ENCODE peak calls at places on chromosomes 3 and 15, in eight cellular contexts. One of them, this sample, is unnamed.

GRCh38 chr3:146214493-146214892 is 36.4 kb downstream of the PLSCR4 start:
- DNase-seq in lower leg skin: no peak
- DNase-seq in GOT3: no peak
- DNase-seq in left cardiac atrium: no peak
- DNase-seq in DMS153: no peak
- DNase-seq in astrocyte of the spinal cord: no peak
- DNase-seq in GM10248: no peak
- DNase-seq in NCI-H510A treated with DMSO at 0.1 percent for 48 hours: no peak
- DNase-seq in this sample: no peak

GRCh38 chr15:68304611-68305337 is 27.2 kb downstream of the FEM1B start:
- DNase-seq in lower leg skin: no peak
- DNase-seq in GOT3: no peak
- DNase-seq in left cardiac atrium: no peak
- DNase-seq in DMS153: no peak
- DNase-seq in astrocyte of the spinal cord: no peak
- DNase-seq in GM10248: no peak
- DNase-seq in NCI-H510A treated with DMSO at 0.1 percent for 48 hours: peak
- DNase-seq in this sample: no peak

GRCh38 chr3:129039271-129040038 is 21.1 kb upstream of the GP9 start:
- DNase-seq in lower leg skin: no peak
- DNase-seq in GOT3: no peak
- DNase-seq in left cardiac atrium: no peak
- DNase-seq in DMS153: peak
- DNase-seq in astrocyte of the spinal cord: no peak
- DNase-seq in GM10248: no peak
- DNase-seq in NCI-H510A treated with DMSO at 0.1 percent for 48 hours: peak
- DNase-seq in this sample: no peak

GRCh38 chr3:132220986-132221385 is 96.2 kb upstream of the ACP3 start:
- DNase-seq in lower leg skin: no peak
- DNase-seq in GOT3: no peak
- DNase-seq in left cardiac atrium: no peak
- DNase-seq in DMS153: no peak
- DNase-seq in astrocyte of the spinal cord: no peak
- DNase-seq in GM10248: no peak
- DNase-seq in NCI-H510A treated with DMSO at 0.1 percent for 48 hours: no peak
- DNase-seq in this sample: no peak

GRCh38 chr3:120678331-120678845 is 3.7 kb downstream of the HGD start:
- DNase-seq in lower leg skin: no peak
- DNase-seq in GOT3: no peak
- DNase-seq in left cardiac atrium: peak
- DNase-seq in DMS153: no peak
- DNase-seq in astrocyte of the spinal cord: peak
- DNase-seq in GM10248: peak
- DNase-seq in NCI-H510A treated with DMSO at 0.1 percent for 48 hours: no peak
- DNase-seq in this sample: peak

GRCh38 chr3:56969851-56970250 is 90.6 kb upstream of the SPATA12 start:
- DNase-seq in lower leg skin: no peak
- DNase-seq in GOT3: no peak
- DNase-seq in left cardiac atrium: no peak
- DNase-seq in DMS153: no peak
- DNase-seq in astrocyte of the spinal cord: no peak
- DNase-seq in GM10248: no peak
- DNase-seq in NCI-H510A treated with DMSO at 0.1 percent for 48 hours: no peak
- DNase-seq in this sample: peak

GRCh38 chr3:14346191-14346590 is 56.2 kb upstream of the SLC6A6 start:
- DNase-seq in lower leg skin: no peak
- DNase-seq in GOT3: no peak
- DNase-seq in left cardiac atrium: no peak
- DNase-seq in DMS153: no peak
- DNase-seq in astrocyte of the spinal cord: no peak
- DNase-seq in GM10248: no peak
- DNase-seq in NCI-H510A treated with DMSO at 0.1 percent for 48 hours: no peak
- DNase-seq in this sample: no peak

GRCh38 chr3:13659221-13659969 is 110.5 kb downstream of the FBLN2 start:
- DNase-seq in lower leg skin: no peak
- DNase-seq in GOT3: no peak
- DNase-seq in left cardiac atrium: no peak
- DNase-seq in DMS153: no peak
- DNase-seq in astrocyte of the spinal cord: no peak
- DNase-seq in GM10248: no peak
- DNase-seq in NCI-H510A treated with DMSO at 0.1 percent for 48 hours: no peak
- DNase-seq in this sample: no peak

GRCh38 chr15:72797338-72797689 is 13.8 kb upstream of the ADPGK start:
- DNase-seq in lower leg skin: no peak
- DNase-seq in GOT3: no peak
- DNase-seq in left cardiac atrium: no peak
- DNase-seq in DMS153: no peak
- DNase-seq in astrocyte of the spinal cord: no peak
- DNase-seq in GM10248: no peak
- DNase-seq in NCI-H510A treated with DMSO at 0.1 percent for 48 hours: no peak
- DNase-seq in this sample: no peak

GRCh38 chr15:101328001-101328400 is 33.0 kb upstream of the SNRPA1 start:
- DNase-seq in lower leg skin: no peak
- DNase-seq in GOT3: no peak
- DNase-seq in left cardiac atrium: no peak
- DNase-seq in DMS153: no peak
- DNase-seq in astrocyte of the spinal cord: no peak
- DNase-seq in GM10248: no peak
- DNase-seq in NCI-H510A treated with DMSO at 0.1 percent for 48 hours: no peak
- DNase-seq in this sample: no peak

GRCh38 chr3:185175370-185175987 is 22.6 kb upstream of the C3orf70 start:
- DNase-seq in lower leg skin: peak
- DNase-seq in GOT3: no peak
- DNase-seq in left cardiac atrium: peak
- DNase-seq in DMS153: peak
- DNase-seq in astrocyte of the spinal cord: peak
- DNase-seq in GM10248: peak
- DNase-seq in NCI-H510A treated with DMSO at 0.1 percent for 48 hours: peak
- DNase-seq in this sample: peak

GRCh38 chr3:72271215-72271614 is 486.3 kb upstream of the PROK2 start:
- DNase-seq in lower leg skin: no peak
- DNase-seq in GOT3: no peak
- DNase-seq in left cardiac atrium: peak
- DNase-seq in DMS153: no peak
- DNase-seq in astrocyte of the spinal cord: no peak
- DNase-seq in GM10248: no peak
- DNase-seq in NCI-H510A treated with DMSO at 0.1 percent for 48 hours: no peak
- DNase-seq in this sample: no peak

GRCh38 chr3:115227046-115227445 is 80.0 kb upstream of the ZBTB20 start:
- DNase-seq in lower leg skin: no peak
- DNase-seq in GOT3: no peak
- DNase-seq in left cardiac atrium: no peak
- DNase-seq in DMS153: no peak
- DNase-seq in astrocyte of the spinal cord: peak
- DNase-seq in GM10248: no peak
- DNase-seq in NCI-H510A treated with DMSO at 0.1 percent for 48 hours: no peak
- DNase-seq in this sample: peak

GRCh38 chr3:115800489-115801080 is 177.3 kb downstream of the GAP43 start:
- DNase-seq in lower leg skin: no peak
- DNase-seq in GOT3: no peak
- DNase-seq in left cardiac atrium: no peak
- DNase-seq in DMS153: no peak
- DNase-seq in astrocyte of the spinal cord: peak
- DNase-seq in GM10248: no peak
- DNase-seq in NCI-H510A treated with DMSO at 0.1 percent for 48 hours: no peak
- DNase-seq in this sample: peak

GRCh38 chr3:155188036-155188435 is 105.4 kb downstream of the STRIT1 start:
- DNase-seq in lower leg skin: no peak
- DNase-seq in GOT3: no peak
- DNase-seq in left cardiac atrium: no peak
- DNase-seq in DMS153: no peak
- DNase-seq in astrocyte of the spinal cord: no peak
- DNase-seq in GM10248: no peak
- DNase-seq in NCI-H510A treated with DMSO at 0.1 percent for 48 hours: no peak
- DNase-seq in this sample: no peak

GRCh38 chr3:148203263-148204010 is 494.3 kb upstream of the AGTR1 start:
- DNase-seq in lower leg skin: no peak
- DNase-seq in GOT3: no peak
- DNase-seq in left cardiac atrium: no peak
- DNase-seq in DMS153: no peak
- DNase-seq in astrocyte of the spinal cord: no peak
- DNase-seq in GM10248: no peak
- DNase-seq in NCI-H510A treated with DMSO at 0.1 percent for 48 hours: peak
- DNase-seq in this sample: no peak

GRCh38 chr3:54578417-54578816 is 349.4 kb downstream of the LRTM1 start:
- DNase-seq in lower leg skin: no peak
- DNase-seq in GOT3: no peak
- DNase-seq in left cardiac atrium: no peak
- DNase-seq in DMS153: no peak
- DNase-seq in astrocyte of the spinal cord: no peak
- DNase-seq in GM10248: no peak
- DNase-seq in NCI-H510A treated with DMSO at 0.1 percent for 48 hours: no peak
- DNase-seq in this sample: no peak

GRCh38 chr3:4687167-4687566 is 194.0 kb downstream of the ITPR1 start:
- DNase-seq in lower leg skin: no peak
- DNase-seq in GOT3: no peak
- DNase-seq in left cardiac atrium: no peak
- DNase-seq in DMS153: no peak
- DNase-seq in astrocyte of the spinal cord: no peak
- DNase-seq in GM10248: no peak
- DNase-seq in NCI-H510A treated with DMSO at 0.1 percent for 48 hours: peak
- DNase-seq in this sample: no peak

GRCh38 chr15:62857411-62857853 is 185.1 kb upstream of the TPM1 start:
- DNase-seq in lower leg skin: no peak
- DNase-seq in GOT3: no peak
- DNase-seq in left cardiac atrium: no peak
- DNase-seq in DMS153: no peak
- DNase-seq in astrocyte of the spinal cord: no peak
- DNase-seq in GM10248: no peak
- DNase-seq in NCI-H510A treated with DMSO at 0.1 percent for 48 hours: no peak
- DNase-seq in this sample: no peak

GRCh38 chr3:109731639-109732473 is 394.5 kb upstream of the DPPA4 start:
- DNase-seq in lower leg skin: peak
- DNase-seq in GOT3: no peak
- DNase-seq in left cardiac atrium: peak
- DNase-seq in DMS153: peak
- DNase-seq in astrocyte of the spinal cord: peak
- DNase-seq in GM10248: peak
- DNase-seq in NCI-H510A treated with DMSO at 0.1 percent for 48 hours: peak
- DNase-seq in this sample: peak

GRCh38 chr15:62977952-62978811 is 64.4 kb upstream of the TPM1 start:
- DNase-seq in lower leg skin: no peak
- DNase-seq in GOT3: no peak
- DNase-seq in left cardiac atrium: peak
- DNase-seq in DMS153: no peak
- DNase-seq in astrocyte of the spinal cord: peak
- DNase-seq in GM10248: no peak
- DNase-seq in NCI-H510A treated with DMSO at 0.1 percent for 48 hours: no peak
- DNase-seq in this sample: peak